ENCODE peak calls at places on chromosomes 1 and 21, in six cellular contexts. One of them, this sample, is unnamed.
A peak's percentile ranks its signal among the peaks of the same experiment; 100 is the strongest.

GRCh38 chr1:67307251-67308060 is at the start of gene IL12RB2:
- DNase-seq in iPS-NIHi11: peak; percentile 74
- DNase-seq in germinal center: peak; percentile 7
- DNase-seq in activated CD4-positive, alpha-beta T cell treated with anti-CD3 and anti-CD28 coated beads for 48 hours: peak; percentile 77
- DNase-seq in amygdala: no peak
- DNase-seq in GM03348: peak; percentile 18
- DNase-seq in this sample: no peak

GRCh38 chr21:43717967-43718871 is 710 bp upstream of the PDXK start:
- DNase-seq in iPS-NIHi11: no peak
- DNase-seq in amygdala: no peak
- DNase-seq in activated CD4-positive, alpha-beta T cell treated with anti-CD3 and anti-CD28 coated beads for 48 hours: no peak
- DNase-seq in GM03348: no peak
- DNase-seq in germinal center: no peak
- DNase-seq in this sample: no peak

GRCh38 chr1:227891223-227891954 is 56.3 kb downstream of the WNT9A start:
- DNase-seq in iPS-NIHi11: no peak
- DNase-seq in amygdala: no peak
- DNase-seq in activated CD4-positive, alpha-beta T cell treated with anti-CD3 and anti-CD28 coated beads for 48 hours: no peak
- DNase-seq in germinal center: no peak
- DNase-seq in GM03348: no peak
- DNase-seq in this sample: peak; percentile 58

GRCh38 chr1:17119744-17120482 is 662 bp upstream of the PADI2 start:
- DNase-seq in germinal center: peak; percentile 80
- DNase-seq in iPS-NIHi11: peak; percentile 54
- DNase-seq in amygdala: no peak
- DNase-seq in GM03348: no peak
- DNase-seq in activated CD4-positive, alpha-beta T cell treated with anti-CD3 and anti-CD28 coated beads for 48 hours: no peak
- DNase-seq in this sample: no peak

GRCh38 chr1:11790880-11791715 is 14.7 kb downstream of the MTHFR start:
- DNase-seq in GM03348: peak; percentile 91
- DNase-seq in germinal center: no peak
- DNase-seq in iPS-NIHi11: no peak
- DNase-seq in amygdala: peak; percentile 66
- DNase-seq in activated CD4-positive, alpha-beta T cell treated with anti-CD3 and anti-CD28 coated beads for 48 hours: no peak
- DNase-seq in this sample: no peak

GRCh38 chr1:44826375-44827196 is 16.5 kb downstream of the PTCH2 start:
- DNase-seq in iPS-NIHi11: no peak
- DNase-seq in germinal center: no peak
- DNase-seq in GM03348: no peak
- DNase-seq in amygdala: peak; percentile 31
- DNase-seq in activated CD4-positive, alpha-beta T cell treated with anti-CD3 and anti-CD28 coated beads for 48 hours: no peak
- DNase-seq in this sample: peak; percentile 86

GRCh38 chr1:160879056-160879455 is 5.9 kb downstream of the ITLN1 start:
- DNase-seq in GM03348: no peak
- DNase-seq in amygdala: no peak
- DNase-seq in germinal center: no peak
- DNase-seq in activated CD4-positive, alpha-beta T cell treated with anti-CD3 and anti-CD28 coated beads for 48 hours: peak; percentile 22
- DNase-seq in iPS-NIHi11: no peak
- DNase-seq in this sample: no peak

GRCh38 chr1:28280961-28281360 is 21.6 kb downstream of the SESN2 start:
- DNase-seq in activated CD4-positive, alpha-beta T cell treated with anti-CD3 and anti-CD28 coated beads for 48 hours: no peak
- DNase-seq in iPS-NIHi11: no peak
- DNase-seq in germinal center: no peak
- DNase-seq in amygdala: no peak
- DNase-seq in GM03348: no peak
- DNase-seq in this sample: no peak

GRCh38 chr1:15430787-15431570 is 7.3 kb upstream of the CTRC start:
- DNase-seq in amygdala: no peak
- DNase-seq in germinal center: peak; percentile 85
- DNase-seq in activated CD4-positive, alpha-beta T cell treated with anti-CD3 and anti-CD28 coated beads for 48 hours: peak; percentile 85
- DNase-seq in GM03348: peak; percentile 90
- DNase-seq in iPS-NIHi11: peak; percentile 95
- DNase-seq in this sample: peak; percentile 80

GRCh38 chr1:194466706-194467105 is 1280.3 kb upstream of the B3GALT2 start:
- DNase-seq in amygdala: no peak
- DNase-seq in activated CD4-positive, alpha-beta T cell treated with anti-CD3 and anti-CD28 coated beads for 48 hours: no peak
- DNase-seq in iPS-NIHi11: no peak
- DNase-seq in germinal center: no peak
- DNase-seq in GM03348: no peak
- DNase-seq in this sample: no peak

GRCh38 chr1:23563755-23564374 is 4.6 kb upstream of the ID3 start:
- DNase-seq in amygdala: no peak
- DNase-seq in iPS-NIHi11: no peak
- DNase-seq in activated CD4-positive, alpha-beta T cell treated with anti-CD3 and anti-CD28 coated beads for 48 hours: no peak
- DNase-seq in GM03348: no peak
- DNase-seq in germinal center: no peak
- DNase-seq in this sample: peak; percentile 20

GRCh38 chr1:205676597-205676996 is 3.7 kb downstream of the SLC45A3 start:
- DNase-seq in iPS-NIHi11: no peak
- DNase-seq in germinal center: no peak
- DNase-seq in amygdala: peak; percentile 81
- DNase-seq in activated CD4-positive, alpha-beta T cell treated with anti-CD3 and anti-CD28 coated beads for 48 hours: no peak
- DNase-seq in GM03348: no peak
- DNase-seq in this sample: no peak

GRCh38 chr1:46797696-46798470 is 963 bp upstream of the CYP4B1 start:
- DNase-seq in iPS-NIHi11: no peak
- DNase-seq in amygdala: no peak
- DNase-seq in activated CD4-positive, alpha-beta T cell treated with anti-CD3 and anti-CD28 coated beads for 48 hours: no peak
- DNase-seq in GM03348: peak; percentile 0
- DNase-seq in germinal center: no peak
- DNase-seq in this sample: no peak

GRCh38 chr1:177511036-177511435 is 340.3 kb downstream of the BRINP2 start:
- DNase-seq in activated CD4-positive, alpha-beta T cell treated with anti-CD3 and anti-CD28 coated beads for 48 hours: no peak
- DNase-seq in iPS-NIHi11: no peak
- DNase-seq in GM03348: no peak
- DNase-seq in amygdala: no peak
- DNase-seq in germinal center: no peak
- DNase-seq in this sample: no peak

GRCh38 chr21:44463716-44464115 is 8.4 kb downstream of the LRRC3 start:
- DNase-seq in GM03348: no peak
- DNase-seq in iPS-NIHi11: no peak
- DNase-seq in activated CD4-positive, alpha-beta T cell treated with anti-CD3 and anti-CD28 coated beads for 48 hours: no peak
- DNase-seq in germinal center: no peak
- DNase-seq in amygdala: no peak
- DNase-seq in this sample: no peak

GRCh38 chr1:32958827-32959226 is 5.8 kb downstream of the RNF19B start:
- DNase-seq in amygdala: no peak
- DNase-seq in activated CD4-positive, alpha-beta T cell treated with anti-CD3 and anti-CD28 coated beads for 48 hours: no peak
- DNase-seq in GM03348: no peak
- DNase-seq in iPS-NIHi11: no peak
- DNase-seq in germinal center: no peak
- DNase-seq in this sample: no peak

GRCh38 chr1:201628490-201628889 is 89.6 kb downstream of the NAV1 start:
- DNase-seq in iPS-NIHi11: peak; percentile 50
- DNase-seq in GM03348: no peak
- DNase-seq in amygdala: no peak
- DNase-seq in activated CD4-positive, alpha-beta T cell treated with anti-CD3 and anti-CD28 coated beads for 48 hours: no peak
- DNase-seq in germinal center: no peak
- DNase-seq in this sample: no peak

GRCh38 chr1:1959840-1960479 is 40.9 kb upstream of the TMEM52 start:
- DNase-seq in amygdala: no peak
- DNase-seq in iPS-NIHi11: peak; percentile 98
- DNase-seq in germinal center: peak; percentile 79
- DNase-seq in GM03348: peak; percentile 92
- DNase-seq in activated CD4-positive, alpha-beta T cell treated with anti-CD3 and anti-CD28 coated beads for 48 hours: peak; percentile 90
- DNase-seq in this sample: peak; percentile 92